ENCODE peak calls at places on chromosomes 4 and X, in four cellular contexts. N, P, O and M are unnamed samples.

GRCh38 chr4:29131304-29131703 is 1588.9 kb upstream of the PCDH7 start:
- DNase-seq in P (no peak), N (no peak), O (no peak), M (no peak)

GRCh38 chr4:157099506-157099905 is 23.6 kb downstream of the GLRB start:
- DNase-seq in P (no peak), O (no peak), N (no peak), M (no peak)

GRCh38 chr4:86091201-86091600 is 268.7 kb downstream of the MAPK10 start:
- DNase-seq in N (no peak), P (no peak), O (no peak), M (no peak)

GRCh38 chrX:47112316-47112954 is 32.1 kb downstream of the NDUFB11 start:
- DNase-seq in P (peak), N (no peak), O (no peak), M (no peak)

GRCh38 chrX:153411255-153411987 is at the start of gene ZFP92:
- DNase-seq in P (no peak), N (peak), O (no peak), M (peak)

GRCh38 chr4:32778025-32778424 is 2057.9 kb downstream of the PCDH7 start:
- DNase-seq in N (no peak), P (no peak), O (no peak), M (no peak)

GRCh38 chr4:33537527-33537926 is 2706.8 kb downstream of the ARAP2 start:
- DNase-seq in P (no peak), O (no peak), N (no peak), M (no peak)

GRCh38 chr4:57763070-57763469 is 652.9 kb upstream of the IGFBP7 start:
- DNase-seq in P (no peak), O (no peak), N (peak), M (no peak)

GRCh38 chrX:53255738-53256191 is 25.6 kb downstream of the IQSEC2 start:
- DNase-seq in O (no peak), P (no peak), N (peak), M (peak)

GRCh38 chr4:165600959-165601674 is 222.3 kb downstream of the CPE start:
- DNase-seq in P (no peak), O (no peak), N (no peak), M (no peak)

GRCh38 chr4:2822461-2823300 is 21.0 kb upstream of the ADD1 start:
- DNase-seq in O (no peak), N (no peak), P (no peak), M (no peak)

GRCh38 chr4:137819964-137820383 is 287.7 kb upstream of the PCDH18 start:
- DNase-seq in N (peak), O (peak), P (peak), M (peak)

GRCh38 chr4:71366776-71367175 is 28.0 kb downstream of the SLC4A4 start:
- DNase-seq in O (no peak), P (no peak), N (no peak), M (no peak)

GRCh38 chr4:130812117-130812765 is 1716.3 kb downstream of the C4orf33 start:
- DNase-seq in P (no peak), O (no peak), N (no peak), M (no peak)

GRCh38 chr4:67397931-67398330 is 147.4 kb downstream of the CENPC start:
- DNase-seq in P (no peak), O (no peak), N (no peak), M (no peak)

GRCh38 chr4:146255874-146256273 is 41.5 kb downstream of the REELD1 start:
- DNase-seq in O (no peak), P (peak), N (no peak), M (no peak)

GRCh38 chrX:20066968-20067708 is 49.6 kb downstream of the MAP7D2 start:
- DNase-seq in P (peak), N (peak), O (no peak), M (peak)

GRCh38 chr4:165301833-165302232 is 25.6 kb upstream of the MSMO1 start:
- DNase-seq in P (no peak), O (no peak), N (peak), M (no peak)

GRCh38 chrX:72102760-72103159 is 29.0 kb downstream of the RTL5 start:
- DNase-seq in O (no peak), N (no peak), P (no peak), M (no peak)

GRCh38 chr4:2135083-2135482 is 76.0 kb downstream of the NAT8L start:
- DNase-seq in P (no peak), N (no peak), O (no peak), M (peak)

GRCh38 chrX:68929332-68930150 is 100.7 kb downstream of the EFNB1 start:
- DNase-seq in P (no peak), N (no peak), O (no peak), M (no peak)

GRCh38 chr4:138401330-138401729 is 159.2 kb upstream of the SLC7A11 start:
- DNase-seq in O (no peak), P (no peak), N (no peak), M (no peak)

GRCh38 chrX:140709421-140709846 is at the start of gene LINC00632:
- DNase-seq in P (no peak), N (no peak), O (no peak), M (peak)

DNA sequence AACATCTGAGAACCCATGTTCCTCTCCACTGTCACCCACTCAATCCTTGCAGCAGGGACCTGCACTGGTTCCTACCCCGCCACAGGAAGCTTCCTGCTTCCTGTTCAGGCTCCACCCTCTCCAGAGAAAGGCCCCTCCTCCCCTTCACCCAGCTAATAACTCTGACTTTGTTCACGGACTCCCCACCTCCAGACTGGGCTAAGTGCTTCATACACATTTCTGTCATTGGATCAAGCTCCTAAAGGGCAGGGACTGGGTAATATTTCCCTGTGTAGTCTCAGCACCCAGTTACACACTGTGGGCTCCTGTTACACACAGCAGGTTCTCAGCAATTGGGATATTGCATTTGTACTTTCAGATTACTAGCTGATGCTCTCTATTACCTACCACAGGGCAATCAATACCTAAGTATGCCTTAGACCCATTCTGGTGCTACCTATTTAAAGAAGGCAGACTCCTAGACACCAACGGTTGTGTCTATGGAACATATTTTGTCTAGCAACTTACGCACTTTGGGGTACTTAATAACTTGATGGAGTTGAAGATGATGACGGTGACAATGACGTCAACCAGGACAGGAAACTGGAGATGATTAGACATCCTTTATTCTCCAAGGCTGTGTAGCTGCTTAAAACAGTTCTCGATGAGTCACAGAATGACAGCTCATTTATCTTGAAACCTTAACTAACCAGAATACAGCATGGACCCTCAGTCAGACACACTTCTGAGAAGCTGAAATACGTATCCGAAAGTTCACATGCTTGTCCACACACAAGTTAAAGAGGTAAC is 58.1 kb downstream of the MAML3 start:
- DNase-seq in P (no peak), O (no peak), N (no peak), M (peak)
- TF ChIP-seq USF2 in P (no peak), O (no peak), N (no peak), M (no peak)

GRCh38 chr4:7844247-7844991 is 95.2 kb downstream of the AFAP1 start:
- DNase-seq in N (peak), P (peak), O (no peak), M (peak)

GRCh38 chr4:7842384-7843279 is 97.0 kb downstream of the AFAP1 start:
- DNase-seq in P (no peak), O (no peak), N (no peak), M (no peak)

GRCh38 chr4:7843831-7844230 is 95.8 kb downstream of the AFAP1 start:
- DNase-seq in P (no peak), O (no peak), N (no peak), M (no peak)

GRCh38 chr4:7847206-7847605 is 92.5 kb downstream of the AFAP1 start:
- DNase-seq in O (no peak), P (no peak), N (no peak), M (no peak)

GRCh38 chr4:7845493-7846124 is 94.1 kb downstream of the AFAP1 start:
- DNase-seq in P (peak), O (no peak), N (no peak), M (no peak)
- TF ChIP-seq TAF1 in P (no peak), O (no peak), N (no peak), M (no peak)

DNA sequence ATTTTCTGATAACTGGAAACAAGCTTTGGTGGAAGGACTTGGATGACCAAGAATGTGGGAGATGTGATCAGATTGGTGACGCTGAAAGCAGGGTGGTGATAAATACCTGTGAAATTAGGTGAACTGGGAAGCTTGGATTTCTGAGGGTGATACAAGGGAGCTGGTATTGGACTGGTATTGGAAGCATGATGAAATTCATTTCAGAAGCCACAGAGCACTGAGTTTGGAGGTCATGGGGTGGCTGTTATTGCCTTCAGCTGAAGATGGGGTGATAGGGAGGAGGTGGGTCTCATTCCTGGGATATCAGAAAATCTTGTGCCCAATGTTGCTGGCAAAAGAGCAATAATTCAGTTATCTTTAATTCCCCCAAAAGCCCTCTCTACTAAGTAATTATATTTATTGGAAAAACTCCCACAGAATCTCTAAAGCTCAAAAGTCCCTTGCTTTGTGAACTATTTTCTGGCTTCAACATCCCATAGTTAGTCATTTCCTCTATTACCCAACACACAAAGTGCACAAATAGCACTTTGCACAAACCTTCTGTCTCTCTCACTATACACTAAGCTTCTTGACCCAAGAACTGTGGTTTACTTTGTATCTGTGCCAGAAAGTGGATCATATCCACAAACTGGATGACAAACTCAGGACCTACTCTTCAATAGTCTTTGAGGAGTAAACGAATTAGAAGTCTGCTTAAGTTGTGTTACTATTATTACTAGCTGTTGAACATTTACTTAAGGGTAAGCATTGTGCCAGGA is 23.1 kb upstream of the CAMK2D start:
- DNase-seq in N (no peak), P (peak), O (no peak), M (no peak)
- TF ChIP-seq USF2 in N (no peak), P (no peak), O (no peak), M (no peak)

GRCh38 chr4:89836897-89837384 is at the start of gene SNCA:
- DNase-seq in P (no peak), N (peak), O (no peak), M (peak)

GRCh38 chr4:89834486-89835209 is 2.3 kb downstream of the SNCA start:
- DNase-seq in O (no peak), N (no peak), P (no peak), M (no peak)

GRCh38 chr4:89837385-89837995 is 529 bp upstream of the SNCA start:
- DNase-seq in N (peak), P (no peak), O (no peak), M (peak)

GRCh38 chr4:89835413-89835812 is 1.5 kb downstream of the SNCA start:
- DNase-seq in N (no peak), P (no peak), O (no peak), M (no peak)

DNA sequence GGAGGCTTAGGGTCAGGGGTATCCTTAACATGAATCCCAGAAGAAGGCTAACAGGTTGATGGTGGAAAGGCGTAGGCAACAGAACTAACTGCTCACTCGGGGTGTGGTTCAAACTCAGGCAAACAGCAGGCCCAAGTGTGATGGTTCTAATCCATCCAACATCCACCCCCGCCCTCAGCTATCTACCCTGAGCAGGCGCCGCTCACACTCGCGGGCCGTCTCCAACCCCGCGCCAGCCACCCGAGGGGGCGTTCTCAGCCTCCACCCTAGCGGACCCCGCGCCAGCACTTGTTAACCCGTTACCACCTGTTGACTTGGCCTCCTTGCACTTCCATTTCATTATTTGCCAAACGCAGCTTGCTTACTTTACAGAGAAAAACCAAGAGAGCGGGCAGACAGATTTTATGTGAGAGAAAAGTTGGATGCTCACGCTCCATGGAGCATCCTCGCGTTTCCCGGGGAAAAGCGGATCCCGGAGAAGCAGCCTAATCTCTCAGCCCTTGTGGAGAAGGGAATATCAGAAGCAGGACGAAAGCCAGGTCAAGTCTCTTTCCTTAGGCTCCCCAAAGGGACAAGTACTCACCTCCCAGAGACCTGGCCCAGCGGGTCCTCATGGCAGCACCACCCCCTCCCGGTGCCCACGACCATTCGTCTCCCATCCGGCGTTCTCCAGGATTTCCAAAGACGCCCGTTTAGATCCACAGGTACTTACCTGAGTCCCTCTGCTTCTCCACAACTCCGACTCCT is 757 bp downstream of the SNCA start:
- DNase-seq in P (no peak), N (peak), O (no peak), M (peak)
- TF ChIP-seq TAF1 in P (no peak), N (no peak), O (no peak), M (no peak)

DNA sequence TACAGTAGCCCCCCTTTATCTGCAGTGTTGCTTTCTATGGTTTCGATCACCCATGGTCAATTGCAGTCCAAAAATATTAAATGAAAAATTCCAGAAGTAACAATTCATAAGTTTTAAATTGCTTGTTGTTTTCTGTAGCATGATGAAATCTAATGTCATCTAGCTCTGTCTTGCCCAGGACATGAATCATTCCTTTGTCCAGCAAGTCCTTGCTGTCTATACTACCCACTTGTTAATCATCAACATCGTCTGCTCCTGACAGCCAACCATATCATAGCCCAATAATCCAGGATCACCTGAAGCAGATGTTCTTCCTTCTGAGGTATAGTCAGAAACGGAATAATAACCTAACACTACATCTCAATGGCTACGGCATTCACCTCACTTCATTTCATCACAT is 79.8 kb downstream of the ADAMTS3 start:
- DNase-seq in O (no peak), P (no peak), N (no peak), M (no peak)
- TF ChIP-seq USF2 in O (no peak), P (no peak), N (no peak), M (no peak)

DNA sequence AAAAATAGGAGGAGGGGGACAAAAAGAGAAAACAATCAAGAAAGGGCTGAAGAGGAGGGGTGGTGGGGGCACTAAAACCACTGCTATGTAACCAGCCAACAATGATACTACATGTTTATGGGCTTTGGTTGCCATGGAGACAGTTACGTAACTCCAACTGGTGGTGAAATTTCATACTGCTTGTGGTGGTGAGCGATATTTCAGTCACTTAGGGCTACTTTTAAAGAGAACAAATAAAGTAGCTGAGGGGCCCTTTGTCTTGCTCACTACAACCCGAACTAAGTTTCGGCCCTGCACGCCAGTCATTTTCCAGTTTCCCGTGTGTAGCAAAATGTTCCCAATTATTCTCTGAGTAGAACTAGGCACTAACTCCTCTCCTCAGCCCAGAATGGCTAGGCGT is 275.2 kb upstream of the EDA2R start:
- DNase-seq in N (no peak), P (peak), O (no peak), M (no peak)
- TF ChIP-seq TAF1 in N (no peak), P (no peak), O (no peak), M (no peak)

GRCh38 chrX:65757943-65758342 is 90.5 kb downstream of the MSN start:
- DNase-seq in N (no peak), O (no peak), P (no peak), M (no peak)
- TF ChIP-seq USF2 in N (no peak), O (no peak), P (no peak), M (no peak)

DNA sequence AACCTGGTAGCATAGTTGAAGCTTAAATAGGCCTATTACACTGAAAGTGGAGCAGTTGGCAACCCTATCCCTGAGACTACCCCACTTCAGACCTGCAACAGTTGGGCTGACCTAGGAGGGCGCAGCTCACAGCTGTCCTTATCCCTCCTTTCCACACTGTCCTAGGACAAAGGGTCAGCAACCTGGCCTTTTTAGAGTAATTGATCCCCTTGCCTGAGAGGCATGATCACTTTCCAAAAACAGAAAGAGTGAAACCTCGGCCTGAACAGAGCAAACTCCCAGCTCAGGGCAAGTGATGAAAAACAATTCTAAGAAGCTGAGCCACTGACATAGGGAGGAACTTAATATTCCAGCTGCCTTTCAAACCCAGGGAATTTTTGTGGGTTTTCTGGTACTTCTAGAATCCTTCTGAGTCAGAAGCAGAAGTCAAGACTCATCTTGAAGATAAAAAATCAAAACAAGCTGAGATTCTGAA is 94.9 kb upstream of the MYOZ2 start:
- DNase-seq in N (no peak), O (no peak), P (no peak), M (no peak)
- TF ChIP-seq TAF1 in N (no peak), O (no peak), P (no peak), M (no peak)

DNA sequence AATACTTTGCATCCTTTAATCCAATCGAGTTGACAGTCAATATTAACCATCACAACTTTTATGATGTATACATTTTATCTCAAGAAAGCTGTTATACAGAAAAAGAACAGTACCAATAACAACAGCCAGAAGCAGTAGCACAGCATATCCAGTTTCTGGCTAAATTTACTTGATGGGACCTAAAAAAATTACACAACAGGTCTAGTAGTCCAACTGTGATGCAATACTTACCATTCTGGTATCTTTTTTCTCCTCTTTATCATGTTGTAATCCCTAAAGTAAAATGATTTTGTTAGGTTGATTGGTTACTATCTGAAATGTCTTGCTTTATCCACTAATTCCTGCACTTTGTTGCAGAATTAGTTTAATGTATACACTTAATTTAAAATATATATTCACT is 1150.6 kb downstream of the FAT4 start:
- DNase-seq in N (no peak), O (no peak), P (no peak), M (no peak)
- TF ChIP-seq USF2 in N (no peak), O (no peak), P (no peak), M (no peak)

GRCh38 chrX:136397001-136397400 is 90.7 kb upstream of the BRS3 start:
- DNase-seq in O (no peak), P (peak), N (no peak), M (no peak)
- TF ChIP-seq TAF1 in O (no peak), P (no peak), N (no peak), M (no peak)